ENCODE peak calls at places on chromosomes 16 and 17, in ten cellular contexts. T is mucosa of descending colon; K is bronchial epithelial cell; Y is fibroblast of lung; W is activated CD8-positive, alpha-beta T cell treated with anti-CD3 and anti-CD28 coated beads for 36 hours; I is heart left ventricle; P is neural progenitor cell; A is left ventricle myocardium inferior; R is endothelial cell; O is RWPE1. B is an unnamed sample.

GRCh38 chr17:33516645-33517044 is 223.6 kb upstream of the ASIC2 start:
- DNase-seq in A (no peak), K (no peak), W (no peak), R (no peak), O (no peak), P (no peak), T (no peak), Y (no peak), I (no peak), B (no peak)

GRCh38 chr17:146546-146945 is 9.2 kb downstream of the SCGB1C2 start:
- DNase-seq in O (no peak), A (peak; percentile 6), T (no peak), K (no peak), R (peak; percentile 3), P (no peak), Y (no peak), I (no peak), W (no peak), B (no peak)

GRCh38 chr16:11129378-11129781 is 126.6 kb downstream of the SOCS1 start:
- DNase-seq in O (no peak), Y (no peak), T (no peak), W (peak; percentile 24), I (no peak), P (no peak), A (no peak), K (no peak), R (no peak), B (no peak)

GRCh38 chr17:45777388-45777787 is 6.7 kb upstream of the CRHR1 start:
- DNase-seq in T (no peak), Y (no peak), K (no peak), R (no peak), P (peak; percentile 37), O (no peak), W (no peak), A (no peak), I (no peak), B (no peak)

GRCh38 chr17:17994271-17994670 is 21.6 kb downstream of the DRC3 start:
- DNase-seq in K (no peak), O (no peak), W (peak; percentile 55), R (peak; percentile 58), Y (no peak), A (peak; percentile 31), I (peak; percentile 62), T (no peak), P (peak; percentile 82), B (no peak)

GRCh38 chr16:11379420-11379819 is 34.2 kb downstream of the RMI2 start:
- DNase-seq in Y (peak; percentile 71), A (no peak), W (peak; percentile 72), O (no peak), K (peak; percentile 33), P (no peak), I (peak; percentile 12), T (peak; percentile 36), R (no peak), B (no peak)

GRCh38 chr17:76329664-76330063 is 21.6 kb upstream of the QRICH2 start:
- DNase-seq in P (no peak), K (no peak), T (no peak), O (no peak), R (no peak), W (no peak), Y (no peak), I (no peak), A (no peak), B (no peak)

GRCh38 chr17:20121359-20122235 is 112.4 kb downstream of the SPECC1 start:
- DNase-seq in I (peak; percentile 50), R (peak; percentile 73), P (peak; percentile 77), Y (peak; percentile 46), T (no peak), A (peak; percentile 46), O (peak; percentile 73), K (peak; percentile 55), W (peak; percentile 82), B (peak; percentile 35)

GRCh38 chr17:15261818-15262290 is 3.3 kb downstream of the PMP22 start:
- DNase-seq in K (no peak), W (no peak), I (no peak), R (peak; percentile 15), T (no peak), O (no peak), P (peak; percentile 45), Y (peak; percentile 28), A (peak; percentile 34), B (peak; percentile 16)

GRCh38 chr17:15262291-15263205 is 2.6 kb downstream of the PMP22 start:
- DNase-seq in I (peak; percentile 95), T (peak; percentile 88), A (peak; percentile 92), W (peak; percentile 27), P (peak; percentile 81), R (peak; percentile 56), Y (peak; percentile 89), K (peak; percentile 20), O (peak; percentile 46), B (peak; percentile 84)

GRCh38 chr17:15260376-15261062 is 4.6 kb downstream of the PMP22 start:
- DNase-seq in P (peak; percentile 91), T (peak; percentile 85), K (peak; percentile 24), A (peak; percentile 90), I (peak; percentile 93), O (peak; percentile 69), R (peak; percentile 95), Y (peak; percentile 89), W (peak; percentile 72), B (peak; percentile 81)

GRCh38 chr17:15263206-15263579 is 1.9 kb downstream of the PMP22 start:
- DNase-seq in R (peak; percentile 55), A (peak; percentile 90), T (peak; percentile 85), O (no peak), I (peak; percentile 96), W (no peak), Y (peak; percentile 91), P (peak; percentile 73), K (no peak), B (peak; percentile 80)

DNA sequence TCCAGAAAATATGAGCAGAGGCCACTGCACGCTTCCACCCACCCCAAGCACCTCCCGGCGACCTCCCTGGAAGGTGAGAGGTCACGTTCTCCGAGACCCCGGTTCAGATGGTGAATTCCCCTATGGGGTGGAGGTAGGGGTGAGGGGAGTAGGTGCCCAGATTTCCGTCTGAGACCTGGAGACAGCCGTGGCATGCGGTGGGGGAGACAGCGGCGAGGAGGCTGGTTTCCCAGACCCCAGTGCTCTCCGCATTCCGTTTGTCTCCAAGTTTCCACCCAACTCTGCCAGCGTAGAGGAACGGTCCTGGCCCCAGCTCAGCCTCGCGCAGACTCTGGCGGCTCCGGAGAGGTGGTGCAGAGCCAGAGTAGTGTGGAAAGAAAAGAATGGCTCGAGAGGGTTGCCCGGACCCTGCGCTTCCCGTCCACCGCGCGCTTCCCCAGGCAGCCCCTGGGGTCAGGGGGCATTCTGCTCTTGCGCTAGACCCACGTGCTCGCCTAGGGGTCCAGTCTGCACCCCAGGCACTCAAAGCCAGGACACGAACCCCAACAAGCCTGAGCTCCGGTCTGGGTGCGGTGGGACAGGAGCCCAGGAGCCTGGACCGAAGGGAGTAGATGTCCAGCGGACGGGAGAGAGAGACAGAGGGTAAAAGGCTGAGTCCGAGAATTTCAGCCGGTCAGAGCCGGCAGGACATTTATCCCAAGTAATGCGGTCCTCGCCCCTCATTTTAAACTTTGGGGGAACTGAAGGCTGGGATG is 3.9 kb downstream of the PMP22 start:
- DNase-seq in T (peak; percentile 54), P (peak; percentile 85), W (peak; percentile 14), O (no peak), R (peak; percentile 66), Y (peak; percentile 63), I (peak; percentile 73), K (no peak), A (peak; percentile 48), B (peak; percentile 60)
- TF ChIP-seq CTCF in T (no peak), P (no peak), W (peak; percentile 15), O (peak; percentile 60), R (peak; percentile 53), Y (peak; percentile 21), I (no peak), K (no peak), A (peak; percentile 34), B (peak; percentile 56)

DNA sequence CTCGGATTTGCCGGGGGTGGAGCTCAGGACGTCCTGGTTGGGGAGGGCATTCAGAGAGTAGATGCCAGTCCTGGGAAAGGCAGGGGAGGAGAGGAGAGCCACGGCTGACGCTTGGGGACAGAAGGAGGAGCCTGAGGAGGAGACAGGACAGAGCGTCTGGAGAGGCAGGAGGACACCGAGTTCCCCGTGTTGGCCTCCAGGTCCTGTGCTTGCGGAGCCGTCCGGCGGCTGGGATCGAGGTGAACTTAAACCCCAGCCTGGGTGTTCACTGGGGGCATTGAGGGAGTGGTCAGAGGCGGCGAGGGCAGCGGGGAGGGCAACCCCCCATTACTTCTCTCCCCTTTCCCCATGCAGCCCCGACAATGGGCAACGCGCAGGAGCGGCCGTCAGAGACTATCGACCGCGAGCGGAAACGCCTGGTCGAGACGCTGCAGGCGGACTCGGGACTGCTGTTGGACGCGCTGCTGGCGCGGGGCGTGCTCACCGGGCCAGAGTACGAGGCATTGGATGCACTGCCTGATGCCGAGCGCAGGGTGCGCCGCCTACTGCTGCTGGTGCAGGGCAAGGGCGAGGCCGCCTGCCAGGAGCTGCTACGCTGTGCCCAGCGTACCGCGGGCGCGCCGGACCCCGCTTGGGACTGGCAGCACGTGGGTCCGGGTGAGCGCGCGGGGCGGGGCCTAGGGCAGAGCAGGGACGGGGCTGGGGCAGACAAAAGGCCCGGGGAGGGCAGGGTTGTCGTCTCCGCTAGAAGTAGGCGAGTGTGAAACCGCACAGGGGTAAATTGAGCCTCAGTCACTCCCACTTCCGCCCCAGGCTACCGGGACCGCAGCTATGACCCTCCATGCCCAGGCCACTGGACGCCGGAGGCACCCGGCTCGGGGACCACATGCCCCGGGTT is 3.7 kb downstream of the NOL3 start:
- DNase-seq in P (peak; percentile 85), I (peak; percentile 95), R (peak; percentile 70), T (peak; percentile 95), A (peak; percentile 88), W (peak; percentile 85), K (peak; percentile 86), Y (peak; percentile 86), O (peak; percentile 83), B (peak; percentile 85)
- TF ChIP-seq CTCF in P (peak; percentile 12), I (peak; percentile 46), R (peak; percentile 25), T (peak; percentile 27), A (peak; percentile 38), W (peak; percentile 19), K (peak; percentile 50), Y (peak; percentile 20), O (peak; percentile 16), B (peak; percentile 58)

DNA sequence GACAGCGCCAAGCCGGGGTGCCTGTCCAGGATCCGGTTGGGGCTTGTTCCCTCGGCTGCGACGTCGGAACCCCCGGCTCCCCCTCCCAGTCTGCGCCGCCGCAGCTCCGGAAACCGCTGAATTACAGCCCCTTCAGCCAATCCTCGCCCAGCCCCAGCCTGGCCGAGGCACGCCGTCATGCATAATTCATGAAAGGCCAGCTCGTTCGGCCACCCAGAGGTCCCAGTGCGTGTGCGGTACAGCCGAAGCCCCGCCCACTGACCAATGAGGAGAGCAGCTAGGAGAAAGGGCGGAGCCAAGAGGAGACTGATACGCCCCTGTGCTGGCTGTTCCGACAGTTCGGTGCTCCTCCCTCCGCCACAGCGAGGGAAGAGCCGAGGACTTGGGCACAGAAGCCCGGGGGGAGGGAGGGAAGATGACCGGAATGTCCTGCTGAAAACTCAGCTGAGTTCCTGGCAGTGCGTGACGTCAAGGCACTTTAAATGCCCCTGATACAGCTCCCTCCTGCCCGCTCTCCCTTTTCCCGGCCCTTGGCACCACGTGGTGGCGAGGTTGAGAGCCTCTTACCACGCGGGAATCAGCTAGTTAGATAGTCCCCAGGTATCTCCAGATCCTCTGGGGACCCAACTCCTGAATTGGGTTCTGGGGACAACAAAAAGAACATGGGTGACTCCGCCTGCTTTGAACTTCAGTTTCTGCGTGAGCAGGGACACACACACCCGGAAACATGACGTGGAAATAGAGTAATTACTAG is at the start of gene STAT3:
- DNase-seq in A (peak; percentile 100), O (peak; percentile 99), W (peak; percentile 100), I (peak; percentile 100), R (peak; percentile 100), T (peak; percentile 100), K (peak; percentile 99), Y (peak; percentile 99), P (peak; percentile 100), B (peak; percentile 100)
- TF ChIP-seq CTCF in A (no peak), O (no peak), W (no peak), I (peak; percentile 25), R (no peak), T (peak; percentile 12), K (no peak), Y (no peak), P (no peak), B (peak; percentile 7)

GRCh38 chr16:26569793-26570192 is 496.9 kb upstream of the C16orf82 start:
- DNase-seq in K (no peak), P (peak; percentile 64), I (no peak), T (no peak), W (peak; percentile 15), A (no peak), O (no peak), Y (no peak), R (peak; percentile 11), B (no peak)
- TF ChIP-seq CTCF in K (no peak), P (peak; percentile 67), I (peak; percentile 51), T (no peak), W (no peak), A (peak; percentile 44), O (peak; percentile 21), Y (no peak), R (no peak), B (peak; percentile 16)

B was measured in HFFc6.